ENCODE peak calls at places on chromosomes 13 and 19, in six cellular contexts. One of them, this sample, is unnamed.

GRCh38 chr13:83877901-83878300 is 4.4 kb downstream of the SLITRK1 start:
- DNase-seq in adrenal gland: no peak
- DNase-seq in upper lobe of left lung: no peak
- DNase-seq in transverse colon: no peak
- DNase-seq in tibial nerve: no peak
- DNase-seq in stomach: no peak
- DNase-seq in this sample: no peak

GRCh38 chr19:30439271-30439750 is 67.1 kb downstream of the ZNF536 start:
- DNase-seq in upper lobe of left lung: no peak
- DNase-seq in transverse colon: no peak
- DNase-seq in adrenal gland: no peak
- DNase-seq in stomach: no peak
- DNase-seq in tibial nerve: no peak
- DNase-seq in this sample: no peak

GRCh38 chr13:51833980-51834379 is 11.0 kb downstream of the TMEM272 start:
- DNase-seq in tibial nerve: no peak
- DNase-seq in adrenal gland: no peak
- DNase-seq in upper lobe of left lung: no peak
- DNase-seq in transverse colon: no peak
- DNase-seq in stomach: no peak
- DNase-seq in this sample: no peak

GRCh38 chr13:111584101-111584500 is 263.7 kb downstream of the TEX29 start:
- DNase-seq in upper lobe of left lung: no peak
- DNase-seq in transverse colon: peak
- DNase-seq in adrenal gland: no peak
- DNase-seq in stomach: peak
- DNase-seq in tibial nerve: no peak
- DNase-seq in this sample: no peak

GRCh38 chr19:30170081-30170480 is 202.1 kb upstream of the ZNF536 start:
- DNase-seq in adrenal gland: no peak
- DNase-seq in tibial nerve: no peak
- DNase-seq in upper lobe of left lung: no peak
- DNase-seq in stomach: no peak
- DNase-seq in transverse colon: no peak
- DNase-seq in this sample: no peak

GRCh38 chr13:26971990-26972888 is 199.4 kb downstream of the USP12 start:
- DNase-seq in transverse colon: peak
- DNase-seq in upper lobe of left lung: peak
- DNase-seq in adrenal gland: no peak
- DNase-seq in tibial nerve: no peak
- DNase-seq in stomach: peak
- DNase-seq in this sample: peak

GRCh38 chr13:114131581-114132418 is 623 bp downstream of the RASA3 start:
- DNase-seq in stomach: no peak
- DNase-seq in adrenal gland: no peak
- DNase-seq in tibial nerve: no peak
- DNase-seq in upper lobe of left lung: no peak
- DNase-seq in transverse colon: no peak
- DNase-seq in this sample: peak

GRCh38 chr19:41334793-41335192 is 18.9 kb downstream of the TGFB1 start:
- DNase-seq in upper lobe of left lung: no peak
- DNase-seq in tibial nerve: no peak
- DNase-seq in transverse colon: no peak
- DNase-seq in stomach: no peak
- DNase-seq in adrenal gland: no peak
- DNase-seq in this sample: no peak

GRCh38 chr19:49458567-49458903 is 5.5 kb downstream of the ALDH16A1 start:
- DNase-seq in upper lobe of left lung: no peak
- DNase-seq in adrenal gland: no peak
- DNase-seq in stomach: no peak
- DNase-seq in tibial nerve: no peak
- DNase-seq in transverse colon: no peak
- DNase-seq in this sample: no peak

GRCh38 chr19:57435062-57435978 is at the start of gene ZNF749:
- DNase-seq in tibial nerve: peak
- DNase-seq in stomach: peak
- DNase-seq in transverse colon: peak
- DNase-seq in upper lobe of left lung: peak
- DNase-seq in adrenal gland: peak
- DNase-seq in this sample: peak

GRCh38 chr19:1251233-1251502 is 2.8 kb downstream of the MIDN start:
- DNase-seq in transverse colon: peak
- DNase-seq in stomach: peak
- DNase-seq in adrenal gland: no peak
- DNase-seq in tibial nerve: no peak
- DNase-seq in upper lobe of left lung: no peak
- DNase-seq in this sample: no peak

GRCh38 chr13:113654591-113655357 is 3.2 kb downstream of the ATP4B start:
- DNase-seq in tibial nerve: no peak
- DNase-seq in adrenal gland: no peak
- DNase-seq in transverse colon: peak
- DNase-seq in upper lobe of left lung: peak
- DNase-seq in stomach: peak
- DNase-seq in this sample: no peak

GRCh38 chr19:57317503-57317902 is 2.8 kb upstream of the ZNF543 start:
- DNase-seq in upper lobe of left lung: no peak
- DNase-seq in transverse colon: no peak
- DNase-seq in adrenal gland: no peak
- DNase-seq in stomach: no peak
- DNase-seq in tibial nerve: no peak
- DNase-seq in this sample: no peak

GRCh38 chr13:60838581-60838980 is 441.6 kb downstream of the TDRD3 start:
- DNase-seq in upper lobe of left lung: no peak
- DNase-seq in stomach: no peak
- DNase-seq in transverse colon: no peak
- DNase-seq in tibial nerve: no peak
- DNase-seq in adrenal gland: no peak
- DNase-seq in this sample: no peak

GRCh38 chr13:91085127-91085526 is 262.4 kb upstream of the MIR17HG start:
- DNase-seq in stomach: no peak
- DNase-seq in transverse colon: no peak
- DNase-seq in tibial nerve: no peak
- DNase-seq in upper lobe of left lung: no peak
- DNase-seq in adrenal gland: no peak
- DNase-seq in this sample: no peak

GRCh38 chr13:100235311-100235901 is 146.5 kb downstream of the PCCA start:
- DNase-seq in upper lobe of left lung: no peak
- DNase-seq in stomach: no peak
- DNase-seq in tibial nerve: peak
- DNase-seq in transverse colon: no peak
- DNase-seq in adrenal gland: no peak
- DNase-seq in this sample: no peak

GRCh38 chr19:48866692-48867091 is 1.7 kb downstream of the PLEKHA4 start:
- DNase-seq in tibial nerve: no peak
- DNase-seq in transverse colon: no peak
- DNase-seq in adrenal gland: no peak
- DNase-seq in stomach: no peak
- DNase-seq in upper lobe of left lung: no peak
- DNase-seq in this sample: no peak

GRCh38 chr13:112769615-112770014 is 79.8 kb downstream of the ATP11A start:
- DNase-seq in stomach: no peak
- DNase-seq in upper lobe of left lung: peak
- DNase-seq in transverse colon: no peak
- DNase-seq in adrenal gland: no peak
- DNase-seq in tibial nerve: no peak
- DNase-seq in this sample: no peak

GRCh38 chr13:76968041-76968440 is 19.7 kb downstream of the ACOD1 start:
- DNase-seq in stomach: no peak
- DNase-seq in tibial nerve: no peak
- DNase-seq in adrenal gland: no peak
- DNase-seq in transverse colon: no peak
- DNase-seq in upper lobe of left lung: no peak
- DNase-seq in this sample: no peak

GRCh38 chr13:106532111-106532929 is 3.1 kb downstream of the EFNB2 start:
- DNase-seq in tibial nerve: no peak
- DNase-seq in adrenal gland: no peak
- DNase-seq in transverse colon: no peak
- DNase-seq in upper lobe of left lung: no peak
- DNase-seq in stomach: no peak
- DNase-seq in this sample: no peak

GRCh38 chr13:39119422-39119821 is 81.2 kb downstream of the NHLRC3 start:
- DNase-seq in transverse colon: no peak
- DNase-seq in adrenal gland: no peak
- DNase-seq in stomach: no peak
- DNase-seq in tibial nerve: no peak
- DNase-seq in upper lobe of left lung: no peak
- DNase-seq in this sample: no peak

GRCh38 chr13:97004096-97004876 is 10.0 kb upstream of the OXGR1 start:
- DNase-seq in transverse colon: no peak
- DNase-seq in adrenal gland: no peak
- DNase-seq in upper lobe of left lung: no peak
- DNase-seq in stomach: no peak
- DNase-seq in tibial nerve: no peak
- DNase-seq in this sample: no peak

GRCh38 chr19:2694196-2694595 is 8.3 kb downstream of the GNG7 start:
- DNase-seq in adrenal gland: no peak
- DNase-seq in tibial nerve: no peak
- DNase-seq in transverse colon: no peak
- DNase-seq in stomach: no peak
- DNase-seq in upper lobe of left lung: no peak
- DNase-seq in this sample: no peak

GRCh38 chr19:14370169-14370998 is 10.9 kb upstream of the ADGRE5 start:
- DNase-seq in upper lobe of left lung: no peak
- DNase-seq in stomach: no peak
- DNase-seq in adrenal gland: no peak
- DNase-seq in tibial nerve: no peak
- DNase-seq in transverse colon: no peak
- DNase-seq in this sample: no peak

GRCh38 chr13:98797456-98797855 is 45.0 kb upstream of the SLC15A1 start:
- DNase-seq in transverse colon: no peak
- DNase-seq in tibial nerve: no peak
- DNase-seq in adrenal gland: no peak
- DNase-seq in stomach: no peak
- DNase-seq in upper lobe of left lung: no peak
- DNase-seq in this sample: no peak

GRCh38 chr13:37729876-37730275 is 131.3 kb upstream of the POSTN start:
- DNase-seq in adrenal gland: no peak
- DNase-seq in transverse colon: no peak
- DNase-seq in upper lobe of left lung: no peak
- DNase-seq in stomach: no peak
- DNase-seq in tibial nerve: no peak
- DNase-seq in this sample: no peak

GRCh38 chr13:92530364-92530763 is 696.2 kb upstream of the GPC6 start:
- DNase-seq in stomach: no peak
- DNase-seq in upper lobe of left lung: no peak
- DNase-seq in adrenal gland: no peak
- DNase-seq in tibial nerve: no peak
- DNase-seq in transverse colon: no peak
- DNase-seq in this sample: no peak
- TF ChIP-seq CTCF in stomach: no peak
- TF ChIP-seq CTCF in upper lobe of left lung: no peak
- TF ChIP-seq CTCF in adrenal gland: no peak
- TF ChIP-seq CTCF in tibial nerve: no peak
- TF ChIP-seq CTCF in transverse colon: no peak
- TF ChIP-seq CTCF in this sample: no peak

DNA sequence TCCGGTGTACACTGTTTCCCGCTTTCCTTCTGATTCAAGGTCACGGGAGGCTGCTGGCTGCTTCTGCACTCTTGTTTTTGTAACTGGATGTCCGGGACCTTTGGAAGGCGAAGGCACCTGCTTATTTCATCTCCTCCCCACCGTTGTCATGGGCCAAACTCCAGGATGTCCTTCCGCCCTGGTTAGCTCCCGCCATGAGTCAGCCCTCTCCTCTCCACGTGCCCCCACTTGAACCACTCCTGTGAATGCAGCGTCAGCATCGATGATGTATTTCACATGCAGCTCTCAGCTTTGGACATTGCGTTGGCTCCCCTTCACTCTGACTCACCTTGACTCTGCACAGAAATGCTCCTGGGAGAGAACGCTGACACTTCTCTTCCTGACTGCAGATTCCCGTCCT is 5.5 kb upstream of the GALP start:
- DNase-seq in tibial nerve: no peak
- DNase-seq in upper lobe of left lung: peak
- DNase-seq in adrenal gland: peak
- DNase-seq in transverse colon: no peak
- DNase-seq in stomach: no peak
- DNase-seq in this sample: peak
- TF ChIP-seq POLR2A in tibial nerve: no peak
- TF ChIP-seq POLR2A in upper lobe of left lung: peak
- TF ChIP-seq POLR2A in adrenal gland: no peak
- TF ChIP-seq POLR2A in transverse colon: no peak
- TF ChIP-seq POLR2A in stomach: no peak
- TF ChIP-seq POLR2A in this sample: no peak

DNA sequence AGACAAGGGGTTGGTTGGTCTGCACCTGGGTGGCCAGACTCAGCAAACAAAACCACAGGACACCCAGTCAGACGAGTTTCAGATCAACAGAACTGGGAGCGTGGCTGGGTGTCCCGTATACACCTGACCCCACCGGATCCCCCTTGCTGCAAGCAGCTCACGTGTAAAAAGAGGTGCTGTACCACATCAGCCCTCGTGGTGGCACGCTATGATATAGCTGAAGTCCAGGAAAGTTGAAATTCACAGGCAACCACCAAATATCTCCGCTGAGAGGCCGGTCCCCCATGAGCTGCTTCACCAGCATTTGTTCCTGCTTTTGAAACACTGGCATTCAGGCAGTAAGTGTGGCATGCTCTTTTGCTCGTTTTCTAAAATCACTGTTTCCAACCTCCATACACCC is 92.3 kb downstream of the TUBA3C start:
- DNase-seq in stomach: no peak
- DNase-seq in adrenal gland: no peak
- DNase-seq in upper lobe of left lung: no peak
- DNase-seq in transverse colon: no peak
- DNase-seq in tibial nerve: peak
- DNase-seq in this sample: no peak
- TF ChIP-seq CTCF in stomach: no peak
- TF ChIP-seq CTCF in adrenal gland: peak
- TF ChIP-seq CTCF in upper lobe of left lung: no peak
- TF ChIP-seq CTCF in transverse colon: no peak
- TF ChIP-seq CTCF in tibial nerve: no peak
- TF ChIP-seq CTCF in this sample: no peak

DNA sequence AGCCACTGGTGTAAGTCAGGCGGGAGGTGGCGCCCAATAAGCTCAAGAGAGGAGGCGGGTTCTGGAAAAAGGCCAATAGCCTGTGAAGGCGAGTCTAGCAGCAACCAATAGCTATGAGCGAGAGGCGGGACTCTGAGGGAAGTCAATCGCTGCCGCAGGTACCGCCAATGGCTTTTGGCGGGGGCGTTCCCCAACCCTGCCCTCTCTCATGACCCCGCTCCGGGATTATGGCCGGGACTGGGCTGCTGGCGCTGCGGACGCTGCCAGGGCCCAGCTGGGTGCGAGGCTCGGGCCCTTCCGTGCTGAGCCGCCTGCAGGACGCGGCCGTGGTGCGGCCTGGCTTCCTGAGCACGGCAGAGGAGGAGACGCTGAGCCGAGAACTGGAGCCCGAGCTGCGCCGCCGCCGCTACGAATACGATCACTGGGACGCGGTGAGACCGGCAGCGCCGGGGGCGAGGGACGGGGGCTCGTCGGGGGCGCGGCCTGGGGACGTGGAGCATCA is at the start of gene ALKBH7:
- DNase-seq in tibial nerve: peak
- DNase-seq in transverse colon: peak
- DNase-seq in adrenal gland: peak
- DNase-seq in stomach: peak
- DNase-seq in upper lobe of left lung: peak
- DNase-seq in this sample: peak
- TF ChIP-seq POLR2A in tibial nerve: peak
- TF ChIP-seq POLR2A in transverse colon: peak
- TF ChIP-seq POLR2A in adrenal gland: peak
- TF ChIP-seq POLR2A in stomach: no peak
- TF ChIP-seq POLR2A in upper lobe of left lung: peak
- TF ChIP-seq POLR2A in this sample: peak

GRCh38 chr19:10502524-10503001 is 593 bp downstream of the KEAP1 start:
- DNase-seq in transverse colon: peak
- DNase-seq in adrenal gland: peak
- DNase-seq in stomach: peak
- DNase-seq in upper lobe of left lung: peak
- DNase-seq in tibial nerve: peak
- DNase-seq in this sample: peak
- TF ChIP-seq CTCF in transverse colon: no peak
- TF ChIP-seq CTCF in adrenal gland: no peak
- TF ChIP-seq CTCF in stomach: no peak
- TF ChIP-seq CTCF in upper lobe of left lung: no peak
- TF ChIP-seq CTCF in tibial nerve: no peak
- TF ChIP-seq CTCF in this sample: peak